ENCODE peak calls at places on chromosome 2, in five cellular contexts. L, U, E, Z and Y are unnamed samples.
A peak's percentile ranks its signal among the peaks of the same experiment; 100 is the strongest.

GRCh38 chr2:11941201-11942041 is 195.0 kb downstream of the LPIN1 start:
- DNase-seq in L (no peak), U (no peak), E (no peak), Z (no peak), Y (no peak)

GRCh38 chr2:66929632-66930385 is 467.3 kb upstream of the ETAA1 start:
- DNase-seq in L (no peak), U (peak; percentile 81), E (no peak), Z (peak; percentile 81), Y (peak; percentile 69)

GRCh38 chr2:102069311-102069974 is 73.1 kb upstream of the IL1R1 start:
- DNase-seq in L (no peak), U (no peak), E (no peak), Z (no peak), Y (no peak)

GRCh38 chr2:20553580-20553979 is 97.3 kb downstream of the HS1BP3 start:
- DNase-seq in L (no peak), U (no peak), E (no peak), Z (no peak), Y (no peak)

GRCh38 chr2:3238951-3239841 is 138.4 kb downstream of the EIPR1 start:
- DNase-seq in L (no peak), U (no peak), E (no peak), Z (no peak), Y (no peak)

GRCh38 chr2:85753035-85753524 is 711 bp upstream of the ATOH8 start:
- DNase-seq in L (no peak), U (peak; percentile 84), E (no peak), Z (no peak), Y (no peak)

GRCh38 chr2:11368059-11368572 is 23.7 kb upstream of the ROCK2 start:
- DNase-seq in L (no peak), U (peak; percentile 56), E (no peak), Z (no peak), Y (no peak)

GRCh38 chr2:207432471-207432870 is 97.3 kb upstream of the CREB1 start:
- DNase-seq in L (no peak), U (peak; percentile 58), E (no peak), Z (peak; percentile 82), Y (no peak)

GRCh38 chr2:36318547-36318946 is 37.0 kb upstream of the CRIM1 start:
- DNase-seq in L (no peak), U (peak; percentile 35), E (no peak), Z (no peak), Y (no peak)

GRCh38 chr2:60468390-60469085 is 84.9 kb downstream of the BCL11A start:
- DNase-seq in L (no peak), U (peak; percentile 61), E (no peak), Z (peak; percentile 57), Y (no peak)

GRCh38 chr2:172288603-172289002 is 138.8 kb upstream of the ITGA6 start:
- DNase-seq in L (no peak), U (peak; percentile 34), E (no peak), Z (peak; percentile 47), Y (peak; percentile 33)

GRCh38 chr2:186187854-186188253 is 298.2 kb upstream of the ZC3H15 start:
- DNase-seq in L (no peak), U (no peak), E (no peak), Z (no peak), Y (no peak)

GRCh38 chr2:226655871-226656270 is 143.7 kb downstream of the IRS1 start:
- DNase-seq in L (no peak), U (peak; percentile 74), E (no peak), Z (peak; percentile 60), Y (no peak)

GRCh38 chr2:128535928-128536327 is 217.3 kb upstream of the HS6ST1 start:
- DNase-seq in L (no peak), U (peak; percentile 92), E (no peak), Z (peak; percentile 94), Y (no peak)

GRCh38 chr2:18987021-18987420 is 371.4 kb downstream of the OSR1 start:
- DNase-seq in L (no peak), U (peak; percentile 6), E (no peak), Z (peak; percentile 23), Y (no peak)

GRCh38 chr2:215556979-215557378 is 121.1 kb upstream of the FN1 start:
- DNase-seq in L (no peak), U (peak; percentile 42), E (no peak), Z (peak; percentile 51), Y (peak; percentile 10)

GRCh38 chr2:23445450-23445868 is 60.5 kb downstream of the KLHL29 start:
- DNase-seq in L (no peak), U (peak; percentile 72), E (no peak), Z (peak; percentile 76), Y (no peak)

GRCh38 chr2:28613616-28614501 is 118.0 kb downstream of the PLB1 start:
- DNase-seq in L (no peak), U (no peak), E (no peak), Z (peak; percentile 92), Y (peak; percentile 67)

GRCh38 chr2:240915526-240916335 is 9.6 kb downstream of the CROCC2 start:
- DNase-seq in L (no peak), U (no peak), E (no peak), Z (no peak), Y (no peak)
- H2AFZ ChIP-seq in L (no peak overlapping the region), U (no peak overlapping the region), E (no peak overlapping the region), Z (peak overlapping the region; percentile 88), Y (no peak overlapping the region)

GRCh38 chr2:13522096-13522495 is 805.4 kb downstream of the TRIB2 start:
- DNase-seq in L (no peak), U (no peak), E (no peak), Z (no peak), Y (no peak)
- H3K9me3 ChIP-seq in L (no peaks in the 10 kb centered on the region), U (no peaks in the 10 kb centered on the region), E (no peaks in the 10 kb centered on the region), Z (peaks cover 7% of the 10 kb centered on the region), Y (peaks cover 4% of the 10 kb centered on the region)

DNA sequence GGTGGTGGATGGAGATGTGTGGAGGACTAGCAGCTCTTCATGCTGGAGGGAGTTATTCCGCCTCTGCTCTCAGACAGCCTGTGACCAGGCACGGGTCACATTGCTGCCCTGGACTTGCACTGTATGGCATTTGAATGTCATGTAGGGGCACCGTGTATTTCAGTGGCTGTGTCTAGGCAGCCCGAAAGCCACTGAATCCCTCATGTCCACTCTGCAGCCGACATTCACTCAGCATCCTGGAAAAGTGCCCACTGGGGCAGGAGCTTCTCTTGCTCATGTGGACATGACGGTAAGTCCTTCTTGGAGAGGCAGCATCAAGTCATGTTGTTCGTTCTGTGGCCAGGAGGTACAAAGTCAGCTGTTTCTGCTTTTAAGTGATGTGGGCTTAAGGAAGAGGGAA is 127.9 kb downstream of the SH3RF3 start:
- DNase-seq in L (peak; percentile 10), U (peak; percentile 62), E (no peak), Z (peak; percentile 54), Y (no peak)
- H3K4me1 ChIP-seq in L (no peaks in the 10 kb centered on the region), U (no peaks in the 10 kb centered on the region), E (peaks cover 29% of the 10 kb centered on the region), Z (peaks cover 25% of the 10 kb centered on the region), Y (peaks cover 6% of the 10 kb centered on the region)

GRCh38 chr2:69804416-69804815 is 25.0 kb upstream of the GMCL1 start:
- DNase-seq in L (no peak), U (no peak), E (no peak), Z (no peak), Y (no peak)
- H2AFZ ChIP-seq in L (no peak overlapping the region), U (no peak overlapping the region), E (no peak overlapping the region), Z (no peak overlapping the region), Y (no peak overlapping the region)

GRCh38 chr2:157106950-157107349 is 150.6 kb upstream of the GALNT5 start:
- DNase-seq in L (no peak), U (no peak), E (no peak), Z (no peak), Y (no peak)

GRCh38 chr2:157107877-157108276 is 149.6 kb upstream of the GALNT5 start:
- DNase-seq in L (no peak), U (no peak), E (no peak), Z (peak; percentile 66), Y (peak; percentile 16)

GRCh38 chr2:157105372-157105771 is 152.1 kb upstream of the GALNT5 start:
- DNase-seq in L (no peak), U (no peak), E (no peak), Z (no peak), Y (no peak)

GRCh38 chr2:157107460-157107859 is 150.0 kb upstream of the GALNT5 start:
- DNase-seq in L (no peak), U (no peak), E (no peak), Z (no peak), Y (no peak)
- H3K9me3 ChIP-seq in L (no peaks in the 10 kb centered on the region), U (no peaks in the 10 kb centered on the region), E (no peaks in the 10 kb centered on the region), Z (peaks cover 3% of the 10 kb centered on the region), Y (no peaks in the 10 kb centered on the region)

GRCh38 chr2:47272031-47272864 is 117.1 kb upstream of the STPG4 start:
- DNase-seq in L (peak; percentile 83), U (peak; percentile 76), E (no peak), Z (peak; percentile 39), Y (peak; percentile 59)

GRCh38 chr2:47270421-47270820 is 115.3 kb upstream of the STPG4 start:
- DNase-seq in L (no peak), U (no peak), E (no peak), Z (no peak), Y (no peak)

GRCh38 chr2:47269316-47270232 is 114.5 kb upstream of the STPG4 start:
- DNase-seq in L (no peak), U (peak; percentile 99), E (no peak), Z (peak; percentile 99), Y (peak; percentile 72)

GRCh38 chr2:47272905-47273758 is 118.0 kb upstream of the STPG4 start:
- DNase-seq in L (no peak), U (no peak), E (no peak), Z (no peak), Y (no peak)

GRCh38 chr2:47271054-47272000 is 116.2 kb upstream of the STPG4 start:
- DNase-seq in L (no peak), U (no peak), E (no peak), Z (no peak), Y (no peak)
- H3K4me1 ChIP-seq in L (peaks cover 2% of the 10 kb centered on the region), U (peaks cover 25% of the 10 kb centered on the region), E (peaks cover 18% of the 10 kb centered on the region), Z (peaks cover 17% of the 10 kb centered on the region), Y (peaks cover 36% of the 10 kb centered on the region)

GRCh38 chr2:178279142-178279541 is 84.8 kb downstream of the OSBPL6 start:
- DNase-seq in L (no peak), U (peak; percentile 99), E (no peak), Z (peak; percentile 93), Y (peak; percentile 20)

GRCh38 chr2:178275600-178275999 is 81.3 kb downstream of the OSBPL6 start:
- DNase-seq in L (no peak), U (no peak), E (no peak), Z (no peak), Y (no peak)

GRCh38 chr2:178280261-178280852 is 86.0 kb downstream of the OSBPL6 start:
- DNase-seq in L (no peak), U (peak; percentile 60), E (no peak), Z (peak; percentile 59), Y (peak; percentile 24)

GRCh38 chr2:178279636-178280035 is 85.3 kb downstream of the OSBPL6 start:
- DNase-seq in L (no peak), U (no peak), E (no peak), Z (no peak), Y (no peak)

DNA sequence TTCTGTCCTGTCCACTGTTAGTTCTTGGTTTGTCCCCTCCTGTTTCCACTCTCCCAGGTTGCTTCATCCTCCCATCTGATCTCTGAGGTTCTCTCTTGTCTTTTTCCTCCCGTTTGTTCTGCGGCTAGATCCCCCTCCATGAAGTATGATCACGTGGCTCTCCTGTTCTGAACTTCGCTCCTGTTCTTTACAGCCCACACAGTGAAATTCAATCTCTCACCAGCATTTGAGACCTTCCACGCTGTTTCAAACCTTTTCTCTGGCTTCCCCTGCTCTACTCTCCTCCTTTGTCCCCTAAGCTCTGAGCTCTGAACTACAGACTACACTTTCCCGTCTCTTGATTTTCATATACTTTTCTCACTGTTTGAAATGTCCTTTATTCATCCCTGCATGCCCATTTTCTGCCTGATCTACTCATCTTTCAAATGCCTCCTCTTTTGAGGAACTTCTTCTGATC is 83.5 kb downstream of the OSBPL6 start:
- DNase-seq in L (no peak), U (peak; percentile 23), E (no peak), Z (peak; percentile 28), Y (peak; percentile 66)
- H2AFZ ChIP-seq in L (no peak overlapping the region), U (peak overlapping the region; percentile 74), E (no peak overlapping the region), Z (peak overlapping the region; percentile 87), Y (peak overlapping the region; percentile 46)